ENCODE peak calls at places on chromosomes 12 and 14, in six cellular contexts. One of them, this sample, is unnamed.

GRCh38 chr12:14892726-14893442 is 7.2 kb upstream of the MGP start:
- DNase-seq in nephron progenitor cell: no peak
- DNase-seq in CD8-positive, alpha-beta T cell: no peak
- DNase-seq in lower leg skin: peak; percentile 68
- DNase-seq in heart right ventricle: peak; percentile 57
- DNase-seq in OCI-LY7: peak; percentile 15
- DNase-seq in this sample: no peak

GRCh38 chr12:48106574-48107251 is 834 bp upstream of the SENP1 start:
- DNase-seq in lower leg skin: no peak
- DNase-seq in heart right ventricle: no peak
- DNase-seq in OCI-LY7: peak; percentile 27
- DNase-seq in nephron progenitor cell: no peak
- DNase-seq in CD8-positive, alpha-beta T cell: no peak
- DNase-seq in this sample: no peak

GRCh38 chr14:55739967-55740707 is 160.1 kb downstream of the KTN1 start:
- DNase-seq in heart right ventricle: no peak
- DNase-seq in lower leg skin: no peak
- DNase-seq in OCI-LY7: no peak
- DNase-seq in CD8-positive, alpha-beta T cell: no peak
- DNase-seq in nephron progenitor cell: peak; percentile 20
- DNase-seq in this sample: no peak

GRCh38 chr12:28711411-28711810 is 437.7 kb upstream of the FAR2 start:
- DNase-seq in heart right ventricle: no peak
- DNase-seq in CD8-positive, alpha-beta T cell: no peak
- DNase-seq in OCI-LY7: no peak
- DNase-seq in nephron progenitor cell: no peak
- DNase-seq in lower leg skin: no peak
- DNase-seq in this sample: no peak

GRCh38 chr14:98726585-98727405 is 545.2 kb downstream of the BCL11B start:
- DNase-seq in OCI-LY7: no peak
- DNase-seq in lower leg skin: no peak
- DNase-seq in CD8-positive, alpha-beta T cell: no peak
- DNase-seq in nephron progenitor cell: no peak
- DNase-seq in heart right ventricle: no peak
- DNase-seq in this sample: no peak

GRCh38 chr14:65255583-65256443 is 153.5 kb upstream of the MAX start:
- DNase-seq in OCI-LY7: peak; percentile 77
- DNase-seq in lower leg skin: peak; percentile 53
- DNase-seq in CD8-positive, alpha-beta T cell: peak; percentile 11
- DNase-seq in heart right ventricle: no peak
- DNase-seq in nephron progenitor cell: peak; percentile 13
- DNase-seq in this sample: no peak

GRCh38 chr12:56382611-56383010 is 20.0 kb upstream of the APOF start:
- DNase-seq in OCI-LY7: no peak
- DNase-seq in heart right ventricle: no peak
- DNase-seq in lower leg skin: no peak
- DNase-seq in nephron progenitor cell: no peak
- DNase-seq in CD8-positive, alpha-beta T cell: no peak
- DNase-seq in this sample: no peak

GRCh38 chr14:55221186-55221585 is 29.8 kb upstream of the DLGAP5 start:
- DNase-seq in heart right ventricle: no peak
- DNase-seq in CD8-positive, alpha-beta T cell: no peak
- DNase-seq in lower leg skin: no peak
- DNase-seq in nephron progenitor cell: no peak
- DNase-seq in OCI-LY7: no peak
- DNase-seq in this sample: no peak

GRCh38 chr12:105385141-105385540 is 54.6 kb downstream of the C12orf75 start:
- DNase-seq in lower leg skin: no peak
- DNase-seq in OCI-LY7: no peak
- DNase-seq in heart right ventricle: no peak
- DNase-seq in CD8-positive, alpha-beta T cell: no peak
- DNase-seq in nephron progenitor cell: no peak
- DNase-seq in this sample: no peak

GRCh38 chr14:23539209-23539866 is 12.2 kb downstream of the ZFHX2 start:
- DNase-seq in CD8-positive, alpha-beta T cell: no peak
- DNase-seq in lower leg skin: no peak
- DNase-seq in heart right ventricle: no peak
- DNase-seq in OCI-LY7: peak; percentile 58
- DNase-seq in nephron progenitor cell: peak; percentile 71
- DNase-seq in this sample: no peak

DNA sequence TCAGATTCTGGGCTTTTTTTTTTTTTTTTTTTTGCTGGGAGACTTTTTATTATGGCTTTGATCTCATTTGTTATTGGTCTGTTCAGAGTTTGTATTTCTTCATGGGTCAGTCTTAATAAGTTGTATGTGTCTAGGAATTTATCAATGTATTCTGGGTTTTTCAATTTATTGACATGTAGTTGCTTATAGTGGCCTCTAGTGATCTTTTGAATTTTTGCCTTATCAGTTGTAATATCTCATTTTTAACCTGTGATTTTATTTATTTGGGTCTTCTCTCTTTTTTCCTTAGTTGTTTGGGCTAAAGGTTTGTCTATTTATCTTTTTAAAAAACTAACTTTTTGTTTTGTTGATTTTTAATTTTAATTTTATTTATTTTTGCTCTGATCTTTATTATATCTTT is 45.5 kb downstream of the NAA30 start:
- DNase-seq in CD8-positive, alpha-beta T cell: no peak
- DNase-seq in OCI-LY7: no peak
- DNase-seq in lower leg skin: no peak
- DNase-seq in nephron progenitor cell: no peak
- DNase-seq in heart right ventricle: no peak
- DNase-seq in this sample: no peak
- TF ChIP-seq CTCF in CD8-positive, alpha-beta T cell: no peak
- TF ChIP-seq CTCF in OCI-LY7: peak; percentile 11
- TF ChIP-seq CTCF in lower leg skin: no peak
- TF ChIP-seq CTCF in nephron progenitor cell: no peak
- TF ChIP-seq CTCF in heart right ventricle: no peak
- TF ChIP-seq CTCF in this sample: no peak

GRCh38 chr12:118256352-118256751 is 116.4 kb downstream of the TAOK3 start:
- DNase-seq in heart right ventricle: no peak
- DNase-seq in CD8-positive, alpha-beta T cell: no peak
- DNase-seq in nephron progenitor cell: no peak
- DNase-seq in OCI-LY7: no peak
- DNase-seq in lower leg skin: no peak
- DNase-seq in this sample: no peak
- TF ChIP-seq CTCF in heart right ventricle: no peak
- TF ChIP-seq CTCF in CD8-positive, alpha-beta T cell: no peak
- TF ChIP-seq CTCF in nephron progenitor cell: no peak
- TF ChIP-seq CTCF in OCI-LY7: no peak
- TF ChIP-seq CTCF in lower leg skin: no peak
- TF ChIP-seq CTCF in this sample: no peak

GRCh38 chr12:4579305-4580097 is 17.5 kb downstream of the DYRK4 start:
- DNase-seq in heart right ventricle: no peak
- DNase-seq in nephron progenitor cell: no peak
- DNase-seq in CD8-positive, alpha-beta T cell: no peak
- DNase-seq in OCI-LY7: peak; percentile 72
- DNase-seq in lower leg skin: no peak
- DNase-seq in this sample: no peak
- TF ChIP-seq CTCF in heart right ventricle: peak; percentile 40
- TF ChIP-seq CTCF in nephron progenitor cell: no peak
- TF ChIP-seq CTCF in CD8-positive, alpha-beta T cell: no peak
- TF ChIP-seq CTCF in OCI-LY7: peak; percentile 84
- TF ChIP-seq CTCF in lower leg skin: no peak
- TF ChIP-seq CTCF in this sample: no peak

DNA sequence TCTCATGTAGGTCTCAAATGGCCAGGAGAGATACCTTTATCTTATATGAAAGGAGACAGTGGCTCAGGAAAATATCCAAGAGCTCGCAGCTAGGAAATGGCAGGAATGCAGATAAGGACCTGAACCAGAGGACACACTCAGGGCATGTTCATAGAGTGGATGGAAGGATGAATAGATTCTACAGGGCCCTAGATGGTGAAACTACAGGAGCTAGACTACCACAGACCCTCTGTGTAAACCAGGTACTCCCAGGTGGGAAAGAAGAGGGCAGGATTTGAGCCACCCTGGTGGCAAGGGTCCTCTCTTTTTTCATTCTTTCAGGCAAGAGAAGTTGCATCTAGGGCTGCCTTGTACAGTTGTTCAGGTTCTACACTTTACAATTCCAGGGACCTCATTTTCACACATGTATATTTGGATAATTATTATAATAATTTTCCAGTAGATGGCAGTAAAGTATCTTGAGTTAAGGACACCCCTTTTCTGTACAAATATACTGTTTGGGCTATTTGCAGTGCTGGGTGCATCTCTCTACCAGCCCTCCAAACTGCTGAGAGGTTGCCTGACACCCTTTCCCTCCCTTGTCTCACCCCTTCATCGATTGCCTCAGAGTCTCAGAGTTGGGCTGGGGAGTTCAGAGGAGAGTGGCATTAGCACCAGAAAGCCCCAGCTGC is 10.5 kb upstream of the ZDHHC22 start:
- DNase-seq in lower leg skin: no peak
- DNase-seq in heart right ventricle: no peak
- DNase-seq in OCI-LY7: peak; percentile 65
- DNase-seq in nephron progenitor cell: no peak
- DNase-seq in CD8-positive, alpha-beta T cell: no peak
- DNase-seq in this sample: no peak
- TF ChIP-seq CTCF in lower leg skin: no peak
- TF ChIP-seq CTCF in heart right ventricle: peak; percentile 42
- TF ChIP-seq CTCF in OCI-LY7: peak; percentile 67
- TF ChIP-seq CTCF in nephron progenitor cell: no peak
- TF ChIP-seq CTCF in CD8-positive, alpha-beta T cell: peak; percentile 30
- TF ChIP-seq CTCF in this sample: no peak

DNA sequence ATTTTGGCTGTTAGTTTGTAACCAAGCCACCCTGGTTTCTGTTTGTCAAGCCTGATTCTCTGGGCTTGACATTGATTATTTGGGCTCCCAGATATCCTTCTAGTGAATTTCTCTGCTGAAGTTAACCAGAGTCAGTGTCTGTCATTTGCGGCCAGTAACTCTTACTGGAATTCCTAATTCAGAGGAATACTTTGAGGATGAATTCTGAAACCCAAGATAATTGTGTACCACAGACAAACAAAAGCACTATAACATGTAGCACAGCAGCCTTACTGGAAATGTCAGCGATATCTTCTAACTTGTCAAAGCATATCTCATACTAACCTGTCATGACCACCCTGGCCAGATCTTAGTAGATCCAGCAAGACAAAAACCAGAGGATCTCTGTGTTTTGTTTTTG is 84.4 kb upstream of the HIF1A start:
- DNase-seq in lower leg skin: no peak
- DNase-seq in nephron progenitor cell: no peak
- DNase-seq in CD8-positive, alpha-beta T cell: no peak
- DNase-seq in heart right ventricle: no peak
- DNase-seq in OCI-LY7: no peak
- DNase-seq in this sample: no peak
- TF ChIP-seq CTCF in lower leg skin: no peak
- TF ChIP-seq CTCF in nephron progenitor cell: no peak
- TF ChIP-seq CTCF in CD8-positive, alpha-beta T cell: no peak
- TF ChIP-seq CTCF in heart right ventricle: no peak
- TF ChIP-seq CTCF in OCI-LY7: no peak
- TF ChIP-seq CTCF in this sample: no peak

GRCh38 chr14:28142400-28143015 is 624.1 kb upstream of the FOXG1 start:
- DNase-seq in lower leg skin: no peak
- DNase-seq in heart right ventricle: no peak
- DNase-seq in OCI-LY7: no peak
- DNase-seq in nephron progenitor cell: no peak
- DNase-seq in CD8-positive, alpha-beta T cell: no peak
- DNase-seq in this sample: no peak
- TF ChIP-seq CTCF in lower leg skin: no peak
- TF ChIP-seq CTCF in heart right ventricle: peak; percentile 8
- TF ChIP-seq CTCF in OCI-LY7: no peak
- TF ChIP-seq CTCF in nephron progenitor cell: no peak
- TF ChIP-seq CTCF in CD8-positive, alpha-beta T cell: no peak
- TF ChIP-seq CTCF in this sample: no peak

GRCh38 chr12:22709292-22709691 is 84.3 kb downstream of the ETNK1 start:
- DNase-seq in lower leg skin: no peak
- DNase-seq in OCI-LY7: peak; percentile 21
- DNase-seq in CD8-positive, alpha-beta T cell: no peak
- DNase-seq in nephron progenitor cell: no peak
- DNase-seq in heart right ventricle: no peak
- DNase-seq in this sample: no peak
- TF ChIP-seq CTCF in lower leg skin: no peak
- TF ChIP-seq CTCF in OCI-LY7: peak; percentile 69
- TF ChIP-seq CTCF in CD8-positive, alpha-beta T cell: no peak
- TF ChIP-seq CTCF in nephron progenitor cell: peak; percentile 54
- TF ChIP-seq CTCF in heart right ventricle: peak; percentile 51
- TF ChIP-seq CTCF in this sample: no peak

GRCh38 chr12:119302334-119303132 is 32.0 kb upstream of the CCDC60 start:
- DNase-seq in nephron progenitor cell: peak; percentile 21
- DNase-seq in CD8-positive, alpha-beta T cell: no peak
- DNase-seq in lower leg skin: no peak
- DNase-seq in OCI-LY7: no peak
- DNase-seq in heart right ventricle: no peak
- DNase-seq in this sample: no peak
- TF ChIP-seq CTCF in nephron progenitor cell: no peak
- TF ChIP-seq CTCF in CD8-positive, alpha-beta T cell: no peak
- TF ChIP-seq CTCF in lower leg skin: no peak
- TF ChIP-seq CTCF in OCI-LY7: no peak
- TF ChIP-seq CTCF in heart right ventricle: no peak
- TF ChIP-seq CTCF in this sample: no peak

This sample was measured in activated B cell treated with CpG ODN at 0.5 μM for 24 hours.